ENCODE peak calls at places on chromosomes 12 and 14, in eight cellular contexts. One of them, this sample, is unnamed.

GRCh38 chr12:10941916-10942607 is 3.0 kb upstream of the TAS2R14 start:
- DNase-seq in EH: no peak
- DNase-seq in sigmoid colon: no peak
- DNase-seq in posterior cingulate gyrus: no peak
- DNase-seq in activated naive CD8-positive, alpha-beta T cell treated with anti-CD3 and anti-CD28 coated beads, Interleukin-2, amount 50 U/mL, for 24 hours: peak
- DNase-seq in immature natural killer cell: no peak
- DNase-seq in AG09319: no peak
- DNase-seq in neural crest cell: no peak
- DNase-seq in this sample: peak

GRCh38 chr12:3272958-3273357 is 195.8 kb downstream of the TSPAN9 start:
- DNase-seq in activated naive CD8-positive, alpha-beta T cell treated with anti-CD3 and anti-CD28 coated beads, Interleukin-2, amount 50 U/mL, for 24 hours: no peak
- DNase-seq in AG09319: no peak
- DNase-seq in neural crest cell: no peak
- DNase-seq in immature natural killer cell: no peak
- DNase-seq in EH: no peak
- DNase-seq in sigmoid colon: no peak
- DNase-seq in posterior cingulate gyrus: no peak
- DNase-seq in this sample: no peak

GRCh38 chr12:69553626-69554248 is 31.5 kb upstream of the CCT2 start:
- DNase-seq in AG09319: peak
- DNase-seq in posterior cingulate gyrus: no peak
- DNase-seq in activated naive CD8-positive, alpha-beta T cell treated with anti-CD3 and anti-CD28 coated beads, Interleukin-2, amount 50 U/mL, for 24 hours: no peak
- DNase-seq in immature natural killer cell: no peak
- DNase-seq in EH: peak
- DNase-seq in sigmoid colon: no peak
- DNase-seq in neural crest cell: no peak
- DNase-seq in this sample: no peak

GRCh38 chr12:57370696-57371095 is 60.1 kb downstream of the R3HDM2 start:
- DNase-seq in sigmoid colon: no peak
- DNase-seq in EH: peak
- DNase-seq in posterior cingulate gyrus: no peak
- DNase-seq in activated naive CD8-positive, alpha-beta T cell treated with anti-CD3 and anti-CD28 coated beads, Interleukin-2, amount 50 U/mL, for 24 hours: no peak
- DNase-seq in neural crest cell: no peak
- DNase-seq in immature natural killer cell: no peak
- DNase-seq in AG09319: peak
- DNase-seq in this sample: no peak

GRCh38 chr14:73788871-73789590 is 62.6 kb upstream of the PTGR2 start:
- DNase-seq in activated naive CD8-positive, alpha-beta T cell treated with anti-CD3 and anti-CD28 coated beads, Interleukin-2, amount 50 U/mL, for 24 hours: no peak
- DNase-seq in immature natural killer cell: no peak
- DNase-seq in EH: no peak
- DNase-seq in neural crest cell: no peak
- DNase-seq in AG09319: no peak
- DNase-seq in sigmoid colon: peak
- DNase-seq in posterior cingulate gyrus: no peak
- DNase-seq in this sample: no peak

GRCh38 chr14:34198096-34198495 is 247.2 kb upstream of the EGLN3 start:
- DNase-seq in sigmoid colon: no peak
- DNase-seq in AG09319: no peak
- DNase-seq in activated naive CD8-positive, alpha-beta T cell treated with anti-CD3 and anti-CD28 coated beads, Interleukin-2, amount 50 U/mL, for 24 hours: no peak
- DNase-seq in neural crest cell: no peak
- DNase-seq in immature natural killer cell: no peak
- DNase-seq in EH: no peak
- DNase-seq in posterior cingulate gyrus: no peak
- DNase-seq in this sample: no peak

GRCh38 chr14:89041245-89041585 is 216.8 kb downstream of the TTC8 start:
- DNase-seq in sigmoid colon: no peak
- DNase-seq in immature natural killer cell: no peak
- DNase-seq in neural crest cell: no peak
- DNase-seq in EH: no peak
- DNase-seq in AG09319: no peak
- DNase-seq in posterior cingulate gyrus: no peak
- DNase-seq in activated naive CD8-positive, alpha-beta T cell treated with anti-CD3 and anti-CD28 coated beads, Interleukin-2, amount 50 U/mL, for 24 hours: no peak
- DNase-seq in this sample: peak

GRCh38 chr12:497501-498160 is 37.9 kb downstream of the B4GALNT3 start:
- DNase-seq in AG09319: no peak
- DNase-seq in activated naive CD8-positive, alpha-beta T cell treated with anti-CD3 and anti-CD28 coated beads, Interleukin-2, amount 50 U/mL, for 24 hours: no peak
- DNase-seq in sigmoid colon: no peak
- DNase-seq in EH: no peak
- DNase-seq in neural crest cell: no peak
- DNase-seq in posterior cingulate gyrus: no peak
- DNase-seq in immature natural killer cell: no peak
- DNase-seq in this sample: peak

GRCh38 chr12:22215467-22216253 is 118.8 kb downstream of the ST8SIA1 start:
- DNase-seq in AG09319: peak
- DNase-seq in neural crest cell: no peak
- DNase-seq in EH: peak
- DNase-seq in sigmoid colon: no peak
- DNase-seq in immature natural killer cell: no peak
- DNase-seq in posterior cingulate gyrus: no peak
- DNase-seq in activated naive CD8-positive, alpha-beta T cell treated with anti-CD3 and anti-CD28 coated beads, Interleukin-2, amount 50 U/mL, for 24 hours: no peak
- DNase-seq in this sample: no peak

GRCh38 chr12:89731614-89732013 is 23.0 kb upstream of the ATP2B1 start:
- DNase-seq in sigmoid colon: no peak
- DNase-seq in activated naive CD8-positive, alpha-beta T cell treated with anti-CD3 and anti-CD28 coated beads, Interleukin-2, amount 50 U/mL, for 24 hours: no peak
- DNase-seq in posterior cingulate gyrus: no peak
- DNase-seq in neural crest cell: no peak
- DNase-seq in immature natural killer cell: no peak
- DNase-seq in AG09319: peak
- DNase-seq in EH: peak
- DNase-seq in this sample: no peak

GRCh38 chr14:57212919-57213318 is 55.8 kb downstream of the EXOC5 start:
- DNase-seq in sigmoid colon: no peak
- DNase-seq in activated naive CD8-positive, alpha-beta T cell treated with anti-CD3 and anti-CD28 coated beads, Interleukin-2, amount 50 U/mL, for 24 hours: no peak
- DNase-seq in posterior cingulate gyrus: no peak
- DNase-seq in immature natural killer cell: no peak
- DNase-seq in neural crest cell: no peak
- DNase-seq in EH: peak
- DNase-seq in AG09319: no peak
- DNase-seq in this sample: no peak

GRCh38 chr14:35867280-35867629 is 41.1 kb downstream of the BRMS1L start:
- DNase-seq in immature natural killer cell: no peak
- DNase-seq in posterior cingulate gyrus: no peak
- DNase-seq in sigmoid colon: no peak
- DNase-seq in AG09319: no peak
- DNase-seq in neural crest cell: no peak
- DNase-seq in EH: peak
- DNase-seq in activated naive CD8-positive, alpha-beta T cell treated with anti-CD3 and anti-CD28 coated beads, Interleukin-2, amount 50 U/mL, for 24 hours: no peak
- DNase-seq in this sample: no peak

GRCh38 chr14:92254786-92255185 is 68.2 kb upstream of the SLC24A4 start:
- DNase-seq in EH: peak
- DNase-seq in sigmoid colon: peak
- DNase-seq in activated naive CD8-positive, alpha-beta T cell treated with anti-CD3 and anti-CD28 coated beads, Interleukin-2, amount 50 U/mL, for 24 hours: no peak
- DNase-seq in AG09319: peak
- DNase-seq in neural crest cell: peak
- DNase-seq in posterior cingulate gyrus: peak
- DNase-seq in immature natural killer cell: no peak
- DNase-seq in this sample: no peak

GRCh38 chr12:63083046-63083445 is 68.0 kb downstream of the AVPR1A start:
- DNase-seq in sigmoid colon: no peak
- DNase-seq in neural crest cell: no peak
- DNase-seq in EH: no peak
- DNase-seq in activated naive CD8-positive, alpha-beta T cell treated with anti-CD3 and anti-CD28 coated beads, Interleukin-2, amount 50 U/mL, for 24 hours: no peak
- DNase-seq in AG09319: no peak
- DNase-seq in posterior cingulate gyrus: no peak
- DNase-seq in immature natural killer cell: no peak
- DNase-seq in this sample: no peak

GRCh38 chr12:120961604-120962486 is 16.5 kb upstream of the HNF1A start:
- DNase-seq in sigmoid colon: no peak
- DNase-seq in AG09319: no peak
- DNase-seq in EH: no peak
- DNase-seq in posterior cingulate gyrus: no peak
- DNase-seq in activated naive CD8-positive, alpha-beta T cell treated with anti-CD3 and anti-CD28 coated beads, Interleukin-2, amount 50 U/mL, for 24 hours: no peak
- DNase-seq in neural crest cell: no peak
- DNase-seq in immature natural killer cell: no peak
- DNase-seq in this sample: peak

This sample was measured in Caco-2.